ENCODE peak calls at places on chromosomes 16 and 17, in five cellular contexts. One of them, this sample, is unnamed.
A peak's percentile ranks its signal among the peaks of the same experiment; 100 is the strongest.

GRCh38 chr16:10921536-10922327 is 20.5 kb downstream of the DEXI start:
- DNase-seq in lower leg skin: no peak
- DNase-seq in pancreas: no peak
- DNase-seq in fibroblast of lung: peak; percentile 31
- DNase-seq in BE2C: no peak
- DNase-seq in this sample: no peak

GRCh38 chr17:30323895-30324319 is 9.9 kb downstream of the TMIGD1 start:
- DNase-seq in lower leg skin: no peak
- DNase-seq in pancreas: no peak
- DNase-seq in fibroblast of lung: peak; percentile 53
- DNase-seq in BE2C: no peak
- DNase-seq in this sample: no peak

GRCh38 chr16:4309833-4310266 is 6.0 kb upstream of the GLIS2 start:
- DNase-seq in lower leg skin: peak; percentile 91
- DNase-seq in pancreas: peak; percentile 76
- DNase-seq in fibroblast of lung: peak; percentile 83
- DNase-seq in BE2C: peak; percentile 70
- DNase-seq in this sample: no peak

GRCh38 chr16:71467810-71468209 is 5.8 kb upstream of the ZNF23 start:
- DNase-seq in lower leg skin: no peak
- DNase-seq in pancreas: no peak
- DNase-seq in fibroblast of lung: peak; percentile 20
- DNase-seq in BE2C: no peak
- DNase-seq in this sample: peak; percentile 62

GRCh38 chr16:3838600-3839401 is 41.7 kb downstream of the CREBBP start:
- DNase-seq in lower leg skin: no peak
- DNase-seq in pancreas: no peak
- DNase-seq in fibroblast of lung: no peak
- DNase-seq in BE2C: no peak
- DNase-seq in this sample: no peak

GRCh38 chr16:3501783-3502400 is 1.1 kb downstream of the CLUAP1 start:
- DNase-seq in lower leg skin: no peak
- DNase-seq in pancreas: no peak
- DNase-seq in fibroblast of lung: no peak
- DNase-seq in BE2C: no peak
- DNase-seq in this sample: no peak

GRCh38 chr17:82795615-82796014 is 43.8 kb downstream of the TBCD start:
- DNase-seq in lower leg skin: no peak
- DNase-seq in pancreas: no peak
- DNase-seq in fibroblast of lung: no peak
- DNase-seq in BE2C: no peak
- DNase-seq in this sample: no peak

GRCh38 chr17:34435182-34435928 is 72.3 kb upstream of the CCL1 start:
- DNase-seq in lower leg skin: no peak
- DNase-seq in pancreas: no peak
- DNase-seq in fibroblast of lung: no peak
- DNase-seq in BE2C: no peak
- DNase-seq in this sample: no peak

GRCh38 chr17:40952169-40952568 is 14.6 kb downstream of the KRT39 start:
- DNase-seq in lower leg skin: no peak
- DNase-seq in pancreas: no peak
- DNase-seq in fibroblast of lung: no peak
- DNase-seq in BE2C: no peak
- DNase-seq in this sample: no peak

GRCh38 chr17:45353047-45353446 is 36.2 kb upstream of the MAP3K14 start:
- DNase-seq in lower leg skin: peak; percentile 40
- DNase-seq in pancreas: no peak
- DNase-seq in fibroblast of lung: no peak
- DNase-seq in BE2C: no peak
- DNase-seq in this sample: peak; percentile 4

GRCh38 chr17:17024778-17025300 is 17.4 kb upstream of the MPRIP start:
- DNase-seq in lower leg skin: no peak
- DNase-seq in pancreas: peak; percentile 51
- DNase-seq in fibroblast of lung: no peak
- DNase-seq in BE2C: peak; percentile 87
- DNase-seq in this sample: no peak

GRCh38 chr17:28887871-28888471 is 9.6 kb downstream of the FLOT2 start:
- DNase-seq in lower leg skin: no peak
- DNase-seq in pancreas: no peak
- DNase-seq in fibroblast of lung: no peak
- DNase-seq in BE2C: no peak
- DNase-seq in this sample: no peak

GRCh38 chr17:33038740-33039139 is 47.1 kb downstream of the SPACA3 start:
- DNase-seq in lower leg skin: no peak
- DNase-seq in pancreas: no peak
- DNase-seq in fibroblast of lung: peak; percentile 33
- DNase-seq in BE2C: peak; percentile 48
- DNase-seq in this sample: peak; percentile 37

GRCh38 chr17:68800731-68801130 is 154.5 kb downstream of the ABCA8 start:
- DNase-seq in lower leg skin: no peak
- DNase-seq in pancreas: no peak
- DNase-seq in fibroblast of lung: no peak
- DNase-seq in BE2C: no peak
- DNase-seq in this sample: no peak

GRCh38 chr17:79575229-79575628 is 35.6 kb downstream of the RBFOX3 start:
- DNase-seq in lower leg skin: no peak
- DNase-seq in pancreas: no peak
- DNase-seq in fibroblast of lung: no peak
- DNase-seq in BE2C: no peak
- DNase-seq in this sample: no peak

GRCh38 chr17:37717627-37718382 is 27.1 kb downstream of the HNF1B start:
- DNase-seq in lower leg skin: peak; percentile 61
- DNase-seq in pancreas: no peak
- DNase-seq in fibroblast of lung: peak; percentile 58
- DNase-seq in BE2C: no peak
- DNase-seq in this sample: no peak

GRCh38 chr16:65012357-65012756 is 109.5 kb downstream of the CDH11 start:
- DNase-seq in lower leg skin: no peak
- DNase-seq in pancreas: no peak
- DNase-seq in fibroblast of lung: peak; percentile 34
- DNase-seq in BE2C: no peak
- DNase-seq in this sample: no peak

GRCh38 chr17:12790806-12791148 is 1.5 kb downstream of the ARHGAP44 start:
- DNase-seq in lower leg skin: no peak
- DNase-seq in pancreas: no peak
- DNase-seq in fibroblast of lung: no peak
- DNase-seq in BE2C: no peak
- DNase-seq in this sample: no peak

GRCh38 chr16:28835864-28836760 is 10.0 kb downstream of the TUFM start:
- DNase-seq in lower leg skin: no peak
- DNase-seq in pancreas: no peak
- DNase-seq in fibroblast of lung: no peak
- DNase-seq in BE2C: no peak
- DNase-seq in this sample: no peak

GRCh38 chr16:14485131-14485551 is 144.9 kb downstream of the PARN start:
- DNase-seq in lower leg skin: no peak
- DNase-seq in pancreas: no peak
- DNase-seq in fibroblast of lung: no peak
- DNase-seq in BE2C: no peak
- DNase-seq in this sample: no peak

GRCh38 chr17:41975099-41976083 is 8.8 kb downstream of the CNP start:
- DNase-seq in lower leg skin: no peak
- DNase-seq in pancreas: no peak
- DNase-seq in fibroblast of lung: peak; percentile 16
- DNase-seq in BE2C: no peak
- DNase-seq in this sample: no peak

GRCh38 chr16:66481081-66481942 is 54.2 kb downstream of the BEAN1 start:
- DNase-seq in lower leg skin: peak; percentile 62
- DNase-seq in pancreas: no peak
- DNase-seq in fibroblast of lung: no peak
- DNase-seq in BE2C: no peak
- DNase-seq in this sample: no peak

GRCh38 chr17:37702605-37703004 is 42.3 kb downstream of the HNF1B start:
- DNase-seq in lower leg skin: no peak
- DNase-seq in pancreas: no peak
- DNase-seq in fibroblast of lung: peak; percentile 57
- DNase-seq in BE2C: no peak
- DNase-seq in this sample: no peak

GRCh38 chr17:47981462-47981861 is 10.5 kb downstream of the CDK5RAP3 start:
- DNase-seq in lower leg skin: no peak
- DNase-seq in pancreas: no peak
- DNase-seq in fibroblast of lung: no peak
- DNase-seq in BE2C: no peak
- DNase-seq in this sample: no peak

GRCh38 chr17:47982645-47983440 is 11.9 kb downstream of the CDK5RAP3 start:
- DNase-seq in lower leg skin: no peak
- DNase-seq in pancreas: no peak
- DNase-seq in fibroblast of lung: no peak
- DNase-seq in BE2C: peak; percentile 76
- DNase-seq in this sample: no peak

GRCh38 chr17:47980516-47980915 is 9.6 kb downstream of the CDK5RAP3 start:
- DNase-seq in lower leg skin: no peak
- DNase-seq in pancreas: no peak
- DNase-seq in fibroblast of lung: no peak
- DNase-seq in BE2C: peak; percentile 59
- DNase-seq in this sample: no peak

GRCh38 chr17:47983492-47984223 is 12.7 kb downstream of the CDK5RAP3 start:
- DNase-seq in lower leg skin: no peak
- DNase-seq in pancreas: no peak
- DNase-seq in fibroblast of lung: no peak
- DNase-seq in BE2C: no peak
- DNase-seq in this sample: no peak

DNA sequence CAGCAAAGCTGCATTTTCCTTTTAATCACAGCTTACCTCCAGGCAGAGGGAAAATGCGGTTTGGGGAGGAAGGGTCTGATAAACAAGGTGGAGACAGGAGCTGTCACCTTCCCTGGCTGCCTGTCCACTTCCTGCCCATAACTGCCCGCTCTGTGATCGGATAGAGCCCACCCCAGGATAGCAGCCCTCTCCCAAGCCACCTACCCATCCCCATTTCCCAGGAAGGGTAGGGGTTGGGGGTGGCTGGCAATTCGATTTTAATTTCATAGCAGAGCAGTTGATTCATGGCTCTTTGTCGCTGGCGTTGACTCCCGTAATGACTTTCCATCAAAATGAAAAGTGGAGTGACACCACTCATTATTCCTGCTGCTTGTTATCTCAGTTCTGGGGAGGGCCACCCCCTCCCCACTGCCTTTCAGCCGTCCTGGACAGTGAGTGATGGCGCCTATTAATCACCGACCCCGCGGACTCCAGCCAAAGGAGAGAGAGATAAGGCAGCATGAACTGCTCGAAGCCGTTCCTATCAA is 11.2 kb downstream of the CDK5RAP3 start:
- DNase-seq in lower leg skin: no peak
- DNase-seq in pancreas: no peak
- DNase-seq in fibroblast of lung: no peak
- DNase-seq in BE2C: peak; percentile 83
- DNase-seq in this sample: no peak
- TF ChIP-seq CTCF in lower leg skin: no peak
- TF ChIP-seq CTCF in pancreas: no peak
- TF ChIP-seq CTCF in fibroblast of lung: no peak
- TF ChIP-seq CTCF in BE2C: no peak
- TF ChIP-seq CTCF in this sample: no peak

GRCh38 chr17:77528516-77529327 is 388.0 kb downstream of the SEC14L1 start:
- DNase-seq in lower leg skin: no peak
- DNase-seq in pancreas: no peak
- DNase-seq in fibroblast of lung: no peak
- DNase-seq in BE2C: peak; percentile 89
- DNase-seq in this sample: no peak
- TF ChIP-seq CTCF in lower leg skin: no peak
- TF ChIP-seq CTCF in pancreas: no peak
- TF ChIP-seq CTCF in fibroblast of lung: no peak
- TF ChIP-seq CTCF in BE2C: peak; percentile 45
- TF ChIP-seq CTCF in this sample: peak; percentile 29

DNA sequence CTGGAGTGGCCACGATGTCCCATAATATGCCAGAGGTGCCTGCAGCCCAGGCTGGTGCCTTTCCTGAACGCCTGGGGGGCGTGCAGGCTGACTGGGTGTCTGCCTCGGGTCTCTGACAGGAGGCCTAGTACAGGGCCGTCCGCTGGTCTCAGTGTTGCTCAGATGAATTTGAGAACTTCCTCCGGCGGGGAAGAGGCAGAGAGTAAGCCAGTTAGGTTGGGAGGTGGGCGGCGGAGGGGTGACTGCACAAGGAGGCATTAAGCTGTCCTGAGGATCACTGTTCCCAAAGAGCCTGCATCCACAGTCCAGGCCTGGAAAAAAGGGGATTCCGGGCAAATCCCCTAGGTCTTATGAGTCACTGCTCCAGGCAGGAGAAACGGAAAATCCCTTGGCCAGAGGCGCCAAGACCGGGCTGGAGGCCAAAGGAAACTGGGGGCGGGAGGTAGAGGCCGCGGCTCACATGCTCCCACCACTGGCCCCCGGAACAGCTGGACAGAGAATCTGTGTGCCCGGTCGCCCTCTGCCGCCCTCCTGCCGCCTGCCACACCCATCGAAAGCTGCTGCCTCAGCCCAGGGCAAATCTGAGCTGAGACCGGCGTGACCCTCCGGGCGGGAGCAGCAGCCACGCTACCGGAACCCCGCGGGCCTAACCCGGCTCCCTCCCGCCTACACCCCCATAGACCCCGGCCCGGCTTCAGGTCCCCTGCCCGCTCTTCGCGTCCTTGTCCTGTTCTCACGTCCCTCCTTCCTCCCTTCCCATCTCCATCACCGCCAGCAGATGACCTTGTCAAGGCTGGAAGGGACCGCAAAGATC is 1.2 kb downstream of the TRIM47 start:
- DNase-seq in lower leg skin: peak; percentile 98
- DNase-seq in pancreas: peak; percentile 86
- DNase-seq in fibroblast of lung: peak; percentile 94
- DNase-seq in BE2C: peak; percentile 75
- DNase-seq in this sample: peak; percentile 46
- TF ChIP-seq CTCF in lower leg skin: no peak
- TF ChIP-seq CTCF in pancreas: no peak
- TF ChIP-seq CTCF in fibroblast of lung: no peak
- TF ChIP-seq CTCF in BE2C: no peak
- TF ChIP-seq CTCF in this sample: no peak

GRCh38 chr16:6081320-6081976 is 983.9 kb upstream of the EEF2KMT start:
- DNase-seq in lower leg skin: no peak
- DNase-seq in pancreas: peak; percentile 21
- DNase-seq in fibroblast of lung: no peak
- DNase-seq in BE2C: no peak
- DNase-seq in this sample: no peak
- TF ChIP-seq CTCF in lower leg skin: no peak
- TF ChIP-seq CTCF in pancreas: peak; percentile 54
- TF ChIP-seq CTCF in fibroblast of lung: no peak
- TF ChIP-seq CTCF in BE2C: no peak
- TF ChIP-seq CTCF in this sample: peak; percentile 57